ENCODE peak calls at places on chromosomes 11 and 22, in nine cellular contexts. D is stomach, F is breast epithelium, H is ovary, Y is K562, E is IMR-90, M is uterus, A is heart left ventricle, O is body of pancreas. X is an unnamed sample. For H3K36me3, the result is how much of the 10 kb centered on the place peaks cover.

GRCh38 chr11:104653011-104653806 is 245.1 kb downstream of the CASP12 start:
- DNase-seq in D (no peak), F (no peak), H (no peak), Y (no peak), E (no peak), M (no peak), A (no peak), O (no peak), X (no peak)

GRCh38 chr22:18998998-18999397 is 62.9 kb upstream of the PRODH start:
- DNase-seq in D (no peak), F (no peak), H (no peak), Y (peak), E (no peak), M (no peak), A (no peak), O (no peak), X (no peak)

GRCh38 chr11:101706541-101706940 is 122.7 kb upstream of the TRPC6 start:
- DNase-seq in D (no peak), F (no peak), H (no peak), Y (no peak), E (peak), M (no peak), A (no peak), O (no peak), X (no peak)

GRCh38 chr11:2382927-2383822 is 6.1 kb downstream of the CD81 start:
- DNase-seq in D (no peak), F (no peak), H (peak), Y (no peak), E (peak), M (peak), A (peak), O (no peak), X (no peak)

GRCh38 chr11:103618532-103618931 is 417.9 kb upstream of the DDI1 start:
- DNase-seq in D (no peak), F (no peak), H (no peak), Y (no peak), E (peak), M (no peak), A (no peak), O (no peak), X (no peak)

GRCh38 chr22:50553310-50553709 is 7.6 kb downstream of the KLHDC7B start:
- DNase-seq in D (no peak), F (no peak), H (no peak), Y (no peak), E (no peak), M (no peak), A (no peak), O (no peak), X (no peak)

GRCh38 chr22:24446291-24446611 is 18.9 kb downstream of the ADORA2A start:
- DNase-seq in D (no peak), F (no peak), H (no peak), Y (no peak), E (no peak), M (no peak), A (no peak), O (no peak), X (no peak)

GRCh38 chr11:63672156-63672463 is 934 bp upstream of the ATL3 start:
- DNase-seq in D (no peak), F (no peak), H (no peak), Y (no peak), E (no peak), M (no peak), A (no peak), O (no peak), X (no peak)

GRCh38 chr22:49764151-49764581 is 63.5 kb downstream of the BRD1 start:
- DNase-seq in D (peak), F (peak), H (no peak), Y (no peak), E (no peak), M (no peak), A (no peak), O (no peak), X (no peak)

GRCh38 chr22:19810381-19811141 is 44.1 kb downstream of the GNB1L start:
- DNase-seq in D (no peak), F (peak), H (peak), Y (no peak), E (peak), M (no peak), A (no peak), O (peak), X (peak)

GRCh38 chr22:27462190-27462589 is 339.4 kb downstream of the MN1 start:
- DNase-seq in D (no peak), F (no peak), H (no peak), Y (no peak), E (no peak), M (no peak), A (no peak), O (no peak), X (no peak)

GRCh38 chr11:77403228-77403627 is 70.7 kb downstream of the PAK1 start:
- DNase-seq in D (no peak), F (no peak), H (no peak), Y (no peak), E (no peak), M (no peak), A (no peak), O (no peak), X (no peak)

GRCh38 chr11:20259506-20259905 is 99.2 kb upstream of the DBX1 start:
- DNase-seq in D (no peak), F (no peak), H (no peak), Y (no peak), E (no peak), M (no peak), A (no peak), O (no peak), X (no peak)

GRCh38 chr22:36337365-36338130 is 50.2 kb downstream of the MYH9 start:
- DNase-seq in D (no peak), F (no peak), H (no peak), Y (no peak), E (no peak), M (no peak), A (no peak), O (no peak), X (no peak)

GRCh38 chr11:19076744-19077589 is 16.4 kb upstream of the MRGPRX2 start:
- DNase-seq in D (peak), F (no peak), H (peak), Y (peak), E (peak), M (peak), A (no peak), O (peak), X (peak)

GRCh38 chr11:125276635-125277008 is 112.1 kb downstream of the PKNOX2 start:
- DNase-seq in D (no peak), F (no peak), H (no peak), Y (no peak), E (no peak), M (no peak), A (no peak), O (no peak), X (no peak)

GRCh38 chr11:122853971-122854446 is 15.7 kb downstream of the CRTAM start:
- DNase-seq in D (no peak), F (no peak), H (peak), Y (peak), E (peak), M (peak), A (no peak), O (peak), X (no peak)

GRCh38 chr11:118171274-118172062 is 5.0 kb downstream of the SCN2B start:
- DNase-seq in D (peak), F (peak), H (peak), Y (peak), E (peak), M (peak), A (peak), O (peak), X (peak)

GRCh38 chr11:87604350-87604749 is 566.6 kb downstream of the TMEM135 start:
- DNase-seq in D (no peak), F (no peak), H (no peak), Y (no peak), E (no peak), M (no peak), A (no peak), O (no peak), X (no peak)

GRCh38 chr22:45446216-45446615 is 32.7 kb downstream of the RIBC2 start:
- DNase-seq in D (no peak), F (no peak), H (no peak), Y (no peak), E (peak), M (no peak), A (no peak), O (no peak), X (no peak)

GRCh38 chr11:86116386-86116726 is 47.5 kb upstream of the PICALM start:
- DNase-seq in D (no peak), F (no peak), H (no peak), Y (no peak), E (peak), M (no peak), A (no peak), O (no peak), X (no peak)

GRCh38 chr11:130785376-130786110 is 130.7 kb downstream of the SNX19 start:
- DNase-seq in D (no peak), F (no peak), H (no peak), Y (no peak), E (peak), M (no peak), A (no peak), O (no peak), X (no peak)

GRCh38 chr22:23225724-23226496 is 45.6 kb downstream of the BCR start:
- DNase-seq in D (peak), F (no peak), H (no peak), Y (peak), E (no peak), M (no peak), A (peak), O (no peak), X (no peak)

GRCh38 chr22:47228767-47229166 is 466.3 kb downstream of the TBC1D22A start:
- DNase-seq in D (no peak), F (no peak), H (no peak), Y (no peak), E (no peak), M (no peak), A (no peak), O (no peak), X (no peak)

GRCh38 chr11:82045748-82046457 is 687.8 kb downstream of the FAM181B start:
- DNase-seq in D (no peak), F (no peak), H (no peak), Y (no peak), E (no peak), M (no peak), A (no peak), O (no peak), X (no peak)

GRCh38 chr11:17762309-17762974 is 27.9 kb downstream of the KCNC1 start:
- DNase-seq in D (no peak), F (no peak), H (no peak), Y (peak), E (no peak), M (no peak), A (no peak), O (no peak), X (no peak)

GRCh38 chr11:125489166-125489565 is 6.9 kb downstream of the FEZ1 start:
- DNase-seq in D (no peak), F (no peak), H (no peak), Y (no peak), E (no peak), M (no peak), A (no peak), O (no peak), X (no peak)

GRCh38 chr11:16911658-16912057 is 102.6 kb downstream of the PLEKHA7 start:
- DNase-seq in D (no peak), F (no peak), H (no peak), Y (no peak), E (no peak), M (no peak), A (no peak), O (no peak), X (no peak)

GRCh38 chr11:82523141-82523540 is 210.5 kb downstream of the FAM181B start:
- DNase-seq in D (no peak), F (no peak), H (peak), Y (no peak), E (no peak), M (peak), A (no peak), O (no peak), X (no peak)

GRCh38 chr11:15910761-15911160 is 445.6 kb downstream of the SOX6 start:
- DNase-seq in D (no peak), F (no peak), H (no peak), Y (no peak), E (no peak), M (no peak), A (no peak), O (no peak), X (no peak)

GRCh38 chr11:28490763-28491382 is 382.7 kb downstream of the METTL15 start:
- DNase-seq in D (no peak), F (no peak), H (no peak), Y (no peak), E (no peak), M (no peak), A (no peak), O (no peak), X (no peak)

GRCh38 chr11:130454495-130455262 is 6.2 kb downstream of the ADAMTS15 start:
- DNase-seq in D (no peak), F (no peak), H (no peak), Y (no peak), E (peak), M (no peak), A (peak), O (no peak), X (no peak)

GRCh38 chr11:103904324-103904667 is 132.1 kb upstream of the DDI1 start:
- DNase-seq in D (no peak), F (no peak), H (no peak), Y (no peak), E (no peak), M (no peak), A (no peak), O (no peak), X (no peak)

GRCh38 chr22:30222321-30222720 is 24.2 kb downstream of the LIF start:
- DNase-seq in D (no peak), F (no peak), H (no peak), Y (no peak), E (no peak), M (no peak), A (no peak), O (no peak), X (no peak)

GRCh38 chr22:30223303-30223702 is 23.3 kb downstream of the LIF start:
- DNase-seq in D (no peak), F (no peak), H (no peak), Y (no peak), E (no peak), M (no peak), A (no peak), O (no peak), X (no peak)

GRCh38 chr22:30225220-30225922 is 21.2 kb downstream of the LIF start:
- DNase-seq in D (no peak), F (no peak), H (no peak), Y (no peak), E (no peak), M (no peak), A (no peak), O (no peak), X (no peak)

GRCh38 chr22:30226192-30226832 is 20.2 kb downstream of the LIF start:
- DNase-seq in D (no peak), F (no peak), H (no peak), Y (no peak), E (peak), M (no peak), A (peak), O (no peak), X (no peak)

GRCh38 chr22:30224161-30224857 is 22.2 kb downstream of the LIF start:
- DNase-seq in D (no peak), F (no peak), H (no peak), Y (no peak), E (no peak), M (no peak), A (no peak), O (no peak), X (no peak)
- TF ChIP-seq CTCF in D (no peak), F (no peak), H (no peak), Y (no peak), E (no peak), M (no peak), A (no peak), O (no peak), X (no peak)

GRCh38 chr11:61680622-61681191 is 516 bp downstream of the DAGLA start:
- DNase-seq in D (no peak), F (no peak), H (no peak), Y (no peak), E (no peak), M (no peak), A (no peak), O (peak), X (no peak)

GRCh38 chr11:61679893-61680621 is at the start of gene DAGLA:
- DNase-seq in D (peak), F (peak), H (peak), Y (peak), E (peak), M (peak), A (peak), O (peak), X (peak)

GRCh38 chr11:61683961-61684869 is 4.0 kb downstream of the DAGLA start:
- DNase-seq in D (no peak), F (no peak), H (no peak), Y (no peak), E (peak), M (peak), A (no peak), O (peak), X (no peak)

GRCh38 chr11:61683116-61683515 is 2.9 kb downstream of the DAGLA start:
- DNase-seq in D (no peak), F (no peak), H (no peak), Y (no peak), E (no peak), M (no peak), A (no peak), O (no peak), X (no peak)

GRCh38 chr11:61682093-61682732 is 2.0 kb downstream of the DAGLA start:
- DNase-seq in D (peak), F (no peak), H (no peak), Y (no peak), E (no peak), M (no peak), A (peak), O (peak), X (no peak)
- TF ChIP-seq POLR2A in D (no peak), F (no peak), H (no peak), Y (no peak), E (no peak), M (no peak), A (no peak), O (peak), X (no peak)

GRCh38 chr22:17867160-17867785 is 93.0 kb upstream of the BID start:
- DNase-seq in D (no peak), F (no peak), H (no peak), Y (peak), E (no peak), M (peak), A (peak), O (peak), X (no peak)
- H3K36me3 ChIP-seq in D (under half), F (under half), H (under half), Y (half or more), E (half or more), M (under half), A (half or more), O (under half), X (under half)

GRCh38 chr11:115377882-115378296 is 126.3 kb downstream of the CADM1 start:
- DNase-seq in D (no peak), F (no peak), H (no peak), Y (no peak), E (peak), M (no peak), A (no peak), O (no peak), X (no peak)

GRCh38 chr11:115383431-115383830 is 120.8 kb downstream of the CADM1 start:
- DNase-seq in D (no peak), F (no peak), H (no peak), Y (no peak), E (peak), M (no peak), A (no peak), O (no peak), X (no peak)

GRCh38 chr11:115385211-115385610 is 119.0 kb downstream of the CADM1 start:
- DNase-seq in D (no peak), F (no peak), H (no peak), Y (no peak), E (peak), M (no peak), A (no peak), O (no peak), X (no peak)

GRCh38 chr11:115384236-115384635 is 120.0 kb downstream of the CADM1 start:
- DNase-seq in D (no peak), F (no peak), H (no peak), Y (no peak), E (no peak), M (no peak), A (no peak), O (no peak), X (no peak)

DNA sequence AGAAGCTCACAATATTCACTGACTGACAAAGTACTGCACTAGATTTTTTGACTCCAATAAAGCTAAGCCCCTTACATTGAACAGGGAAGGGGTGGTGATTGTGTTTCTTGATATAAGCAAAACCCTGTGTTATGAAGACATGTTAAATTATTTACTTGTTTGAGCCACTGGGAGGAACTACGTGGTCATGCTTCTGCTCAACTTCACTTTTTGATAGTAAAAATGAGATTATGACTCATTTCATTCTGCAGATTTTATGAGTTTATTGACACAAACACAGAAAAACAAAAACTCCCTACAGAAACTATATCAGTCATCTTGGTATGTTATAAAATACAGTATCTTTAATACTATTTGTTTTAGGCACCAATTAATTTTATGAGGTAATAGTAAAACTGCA is 124.7 kb downstream of the CADM1 start:
- DNase-seq in D (no peak), F (no peak), H (no peak), Y (no peak), E (peak), M (no peak), A (no peak), O (no peak), X (no peak)
- TF ChIP-seq CTCF in D (no peak), F (no peak), H (no peak), Y (no peak), E (peak), M (no peak), A (no peak), O (no peak), X (no peak)

GRCh38 chr11:67409781-67410368 is 5.6 kb upstream of the CARNS1 start:
- DNase-seq in D (peak), F (no peak), H (no peak), Y (peak), E (no peak), M (no peak), A (no peak), O (peak), X (no peak)

GRCh38 chr11:67408437-67409200 is 4.7 kb downstream of the TBC1D10C start:
- DNase-seq in D (no peak), F (no peak), H (no peak), Y (no peak), E (no peak), M (no peak), A (no peak), O (no peak), X (no peak)

GRCh38 chr11:67407700-67408163 is 3.8 kb downstream of the TBC1D10C start:
- DNase-seq in D (no peak), F (no peak), H (no peak), Y (no peak), E (no peak), M (no peak), A (no peak), O (no peak), X (no peak)

GRCh38 chr11:67410369-67410831 is 5.1 kb upstream of the CARNS1 start:
- DNase-seq in D (no peak), F (no peak), H (no peak), Y (no peak), E (no peak), M (no peak), A (no peak), O (no peak), X (no peak)

DNA sequence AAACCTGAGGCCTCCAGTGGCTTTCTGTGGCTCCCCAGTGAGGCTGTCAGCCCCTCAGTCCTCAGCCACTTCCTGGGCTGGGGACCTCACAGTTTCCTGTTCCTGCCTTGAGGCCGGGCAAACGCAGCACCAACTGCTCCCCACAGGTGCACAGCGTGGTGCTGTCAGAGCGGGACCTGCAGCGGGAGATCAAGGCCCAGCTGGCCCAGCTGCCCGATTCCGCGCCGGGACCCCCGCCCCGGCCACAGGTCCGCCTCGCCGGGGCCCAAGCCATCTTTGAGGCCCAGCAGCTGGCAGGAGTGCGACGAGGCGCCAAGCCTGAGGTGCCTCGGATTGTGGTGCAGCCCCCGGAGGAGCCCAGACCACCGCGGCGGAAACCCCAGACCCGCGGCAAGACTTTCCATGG is 5.4 kb downstream of the TBC1D10C start:
- DNase-seq in D (peak), F (no peak), H (no peak), Y (no peak), E (no peak), M (no peak), A (no peak), O (no peak), X (no peak)
- TF ChIP-seq POLR2A in D (no peak), F (no peak), H (no peak), Y (no peak), E (no peak), M (no peak), A (no peak), O (no peak), X (no peak)